ENCODE peak calls at places on chromosomes 2 and 18, in six cellular contexts. C is GM03348, J is cardiac muscle cell, K is ovary, I is HCEC 1CT, Q is hippocampal formation. G is an unnamed sample.

GRCh38 chr2:9538000-9538507 is 17.6 kb downstream of the ADAM17 start:
- DNase-seq in C (peak), J (peak), I (peak), Q (no peak), K (no peak), G (no peak)

GRCh38 chr2:20582600-20583221 is 68.2 kb downstream of the HS1BP3 start:
- DNase-seq in J (no peak), C (no peak), K (peak), I (no peak), Q (peak), G (peak)

GRCh38 chr2:193141-193552 is 70.7 kb downstream of the SH3YL1 start:
- DNase-seq in C (peak), J (no peak), I (no peak), Q (no peak), K (no peak), G (no peak)

GRCh38 chr2:60028819-60029218 is 524.6 kb downstream of the BCL11A start:
- DNase-seq in I (no peak), J (no peak), C (no peak), K (no peak), Q (no peak), G (no peak)

GRCh38 chr2:56357655-56358295 is 174.0 kb downstream of the CCDC85A start:
- DNase-seq in I (no peak), Q (no peak), C (no peak), J (no peak), K (no peak), G (no peak)

GRCh38 chr18:50674307-50674706 is 114.4 kb downstream of the MAPK4 start:
- DNase-seq in C (no peak), K (no peak), J (no peak), I (no peak), Q (no peak), G (peak)

GRCh38 chr2:175540421-175540820 is 358.9 kb upstream of the ATP5MC3 start:
- DNase-seq in J (no peak), Q (no peak), C (no peak), K (no peak), I (no peak), G (no peak)

GRCh38 chr2:143792602-143793001 is 663.4 kb downstream of the ARHGAP15 start:
- DNase-seq in K (no peak), Q (no peak), J (no peak), C (no peak), I (no peak), G (no peak)

GRCh38 chr2:234951386-234952269 is at the start of gene SH3BP4:
- DNase-seq in J (peak), Q (peak), K (peak), C (peak), I (peak), G (peak)

G was measured in occipital lobe.